ENCODE peak calls at places on chromosomes 1 and 21, in six cellular contexts. U is fibroblast of lung, X is BE2C, L is IMR-90, W is prostate gland, D is psoas muscle. H is an unnamed sample. For H3K4me1, the result is how much of the 10 kb centered on the place peaks cover.

GRCh38 chr1:93552751-93553455 is 105.0 kb downstream of the FNBP1L start:
- DNase-seq in U (peak), X (no peak), L (peak), W (no peak), D (no peak), H (no peak)

GRCh38 chr1:46423574-46424240 is 29.6 kb downstream of the FAAH start:
- DNase-seq in U (no peak), X (no peak), L (no peak), W (no peak), D (no peak), H (peak)

GRCh38 chr1:26391450-26391849 is 18.9 kb upstream of the ZNF683 start:
- DNase-seq in U (peak), X (no peak), L (peak), W (no peak), D (no peak), H (no peak)

GRCh38 chr1:3777647-3778589 is 5.4 kb downstream of the SMIM1 start:
- DNase-seq in U (no peak), X (no peak), L (no peak), W (no peak), D (no peak), H (peak)

GRCh38 chr1:67947114-67947513 is 103.3 kb downstream of the DIRAS3 start:
- DNase-seq in U (no peak), X (no peak), L (no peak), W (no peak), D (no peak), H (no peak)

GRCh38 chr1:11847667-11848445 is at the start of gene NPPA:
- DNase-seq in U (peak), X (peak), L (peak), W (no peak), D (no peak), H (no peak)

GRCh38 chr21:32143222-32143939 is 135.5 kb downstream of the MIS18A start:
- DNase-seq in U (peak), X (no peak), L (peak), W (no peak), D (peak), H (peak)

GRCh38 chr1:92476071-92476607 is 10.6 kb downstream of the GFI1 start:
- DNase-seq in U (no peak), X (no peak), L (no peak), W (no peak), D (no peak), H (no peak)

GRCh38 chr1:65694126-65694525 is 98.6 kb upstream of the PDE4B start:
- DNase-seq in U (no peak), X (no peak), L (no peak), W (no peak), D (no peak), H (no peak)

GRCh38 chr21:17119466-17120297 is 393.2 kb upstream of the CXADR start:
- DNase-seq in U (no peak), X (no peak), L (no peak), W (no peak), D (no peak), H (no peak)
- H3K4me3 ChIP-seq in U (no peak), X (no peak), L (no peak), W (no peak), D (no peak), H (no peak)

DNA sequence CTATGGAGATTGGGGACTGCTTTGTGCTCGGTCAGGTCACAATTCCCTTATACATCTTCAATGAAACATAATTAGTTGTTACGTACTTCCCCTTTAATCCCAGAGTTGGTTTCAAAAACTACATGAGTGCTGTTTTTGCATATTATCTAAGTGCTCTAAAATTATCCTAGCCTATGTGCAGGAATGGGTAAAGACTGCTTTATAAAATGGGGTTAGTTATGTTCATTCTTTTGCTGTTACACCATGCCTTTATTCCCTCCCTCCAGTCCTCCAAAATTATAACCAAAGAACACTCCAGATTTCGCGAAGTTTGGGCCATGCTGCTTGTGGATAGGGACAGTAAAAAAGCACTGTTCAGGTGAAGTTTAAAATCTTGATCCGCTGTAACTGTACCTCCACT is 173.9 kb upstream of the SNX7 start:
- DNase-seq in U (no peak), X (no peak), L (no peak), W (no peak), D (no peak), H (no peak)
- H3K4me1 ChIP-seq in U (under half), X (under half), L (under half), W (under half), D (under half), H (under half)

DNA sequence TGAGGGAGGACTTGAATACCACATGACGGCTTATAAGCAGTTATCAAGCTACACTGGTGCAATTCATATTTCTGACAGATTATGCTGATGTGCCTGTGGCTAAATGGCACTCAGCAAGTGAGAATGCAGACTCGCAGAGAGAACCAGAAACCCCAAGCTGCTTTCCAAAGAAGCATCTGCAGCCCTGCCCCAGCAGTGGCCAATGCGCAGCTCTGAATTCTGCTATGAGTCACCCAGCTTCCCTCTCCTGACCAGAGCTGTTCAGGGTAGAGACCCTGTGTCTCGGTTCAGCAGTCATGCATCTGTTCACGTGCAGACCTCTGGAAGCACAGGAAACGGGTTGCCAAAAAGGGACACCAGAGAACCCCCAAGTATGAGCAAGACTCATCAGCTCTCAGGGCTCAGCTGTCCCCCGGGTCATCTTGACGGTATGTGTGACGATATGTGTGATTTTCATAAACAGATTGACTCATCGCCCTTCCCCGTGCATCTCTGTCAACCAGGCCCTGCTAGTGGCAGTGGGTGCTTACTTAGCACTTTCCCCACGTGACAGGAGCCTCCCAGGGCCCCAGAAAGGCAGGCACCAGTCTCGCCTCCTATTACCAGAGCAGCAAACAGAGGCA is 76.3 kb downstream of the ITPKB start:
- DNase-seq in U (peak), X (peak), L (peak), W (peak), D (peak), H (peak)
- H3K4me3 ChIP-seq in U (no peak), X (peak), L (no peak), W (no peak), D (peak), H (no peak)

GRCh38 chr1:39394059-39394458 is 97.4 kb upstream of the BMP8A start:
- DNase-seq in U (no peak), X (no peak), L (no peak), W (no peak), D (no peak), H (no peak)
- H3K4me1 ChIP-seq in U (half or more), X (under half), L (under half), W (under half), D (half or more), H (under half)

GRCh38 chr1:1069061-1069710 is 4.9 kb downstream of the RNF223 start:
- DNase-seq in U (peak), X (peak), L (peak), W (peak), D (peak), H (peak)
- H3K4me3 ChIP-seq in U (peak), X (peak), L (peak), W (peak), D (peak), H (peak)

DNA sequence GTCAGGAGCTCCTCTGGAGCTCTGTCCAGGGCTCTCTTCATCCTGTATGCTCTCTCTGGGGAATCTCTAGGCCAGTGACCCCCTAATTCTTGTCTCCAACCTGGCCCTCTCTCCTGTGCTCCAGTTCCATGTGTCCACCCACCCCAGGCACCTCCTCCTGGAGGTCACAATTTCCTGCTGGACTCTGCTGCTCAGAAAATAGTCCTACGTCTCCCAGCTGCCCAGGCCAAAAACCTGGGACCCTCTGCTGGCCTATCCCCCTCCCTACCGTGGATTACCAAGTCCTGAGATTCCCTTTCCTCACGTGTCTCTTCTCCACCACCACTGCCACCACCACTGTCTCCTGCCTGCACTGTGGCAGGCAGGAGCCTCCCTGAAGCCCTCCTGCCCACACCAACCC is 11.7 kb downstream of the NES start:
- DNase-seq in U (no peak), X (no peak), L (no peak), W (no peak), D (no peak), H (no peak)
- H3K4me1 ChIP-seq in U (half or more), X (under half), L (half or more), W (under half), D (half or more), H (under half)

H was measured in kidney.